ENCODE peak calls at places on chromosomes 5 and 9, in four cellular contexts. Q is GM06990; Y is CD8-positive, alpha-beta memory T cell; B is iPS DF 19.7. E is an unnamed sample.

GRCh38 chr9:134210908-134211810 is 46.8 kb upstream of the RNU6ATAC start:
- DNase-seq in Q (no peak), Y (no peak), B (no peak), E (no peak)

GRCh38 chr5:38467353-38468040 is 88.9 kb downstream of the LIFR start:
- DNase-seq in Q (no peak), Y (no peak), B (no peak), E (no peak)

GRCh38 chr9:108322326-108323098 is 533.3 kb downstream of the ACTL7B start:
- DNase-seq in Q (no peak), Y (no peak), B (no peak), E (no peak)

GRCh38 chr9:99057665-99058625 is 47.0 kb upstream of the TGFBR1 start:
- DNase-seq in Q (peak; percentile 51), Y (peak; percentile 56), B (no peak), E (no peak)

GRCh38 chr9:87322840-87323635 is 174.6 kb upstream of the DAPK1 start:
- DNase-seq in Q (no peak), Y (no peak), B (no peak), E (no peak)

GRCh38 chr5:53983568-53984465 is 326.6 kb downstream of the ARL15 start:
- DNase-seq in Q (no peak), Y (no peak), B (no peak), E (no peak)

GRCh38 chr9:36902063-36902735 is 131.9 kb downstream of the PAX5 start:
- DNase-seq in Q (no peak), Y (no peak), B (no peak), E (no peak)

GRCh38 chr9:113572076-113572861 is 108.7 kb downstream of the RGS3 start:
- DNase-seq in Q (no peak), Y (no peak), B (no peak), E (no peak)

GRCh38 chr9:128092199-128092977 is 24.4 kb downstream of the SLC25A25 start:
- DNase-seq in Q (no peak), Y (no peak), B (no peak), E (no peak)

GRCh38 chr5:24633705-24634325 is 11.0 kb downstream of the CDH10 start:
- DNase-seq in Q (no peak), Y (no peak), B (no peak), E (no peak)

GRCh38 chr5:34957857-34958690 is 28.7 kb downstream of the DNAJC21 start:
- DNase-seq in Q (no peak), Y (no peak), B (no peak), E (no peak)

GRCh38 chr5:94218374-94218773 is 400.0 kb downstream of the KIAA0825 start:
- DNase-seq in Q (no peak), Y (no peak), B (no peak), E (no peak)

GRCh38 chr5:149037819-149038218 is 25.0 kb downstream of the SH3TC2 start:
- DNase-seq in Q (no peak), Y (no peak), B (no peak), E (no peak)

GRCh38 chr9:82201186-82201585 is 212.6 kb downstream of the SPATA31D1 start:
- DNase-seq in Q (no peak), Y (no peak), B (no peak), E (no peak)

GRCh38 chr9:2228132-2228531 is 213.0 kb downstream of the SMARCA2 start:
- DNase-seq in Q (no peak), Y (no peak), B (peak; percentile 33), E (peak; percentile 44)

GRCh38 chr9:123679330-123679987 is 250.5 kb downstream of the DENND1A start:
- DNase-seq in Q (peak; percentile 81), Y (no peak), B (no peak), E (no peak)

E was measured in H1.